ENCODE peak calls at places on chromosomes 11 and 22, in four cellular contexts. Q, D, O and Z are unnamed samples.

GRCh38 chr22:26447594-26448329 is 18.7 kb downstream of the ASPHD2 start:
- DNase-seq in D (no peak), O (no peak), Q (no peak), Z (no peak)

GRCh38 chr11:10898003-10898762 is 40.3 kb upstream of the ZBED5 start:
- DNase-seq in Q (no peak), O (no peak), D (no peak), Z (no peak)

GRCh38 chr22:47032956-47033647 is 270.7 kb downstream of the TBC1D22A start:
- DNase-seq in D (peak), O (no peak), Q (no peak), Z (no peak)

GRCh38 chr22:50529416-50530279 is at the start of gene TYMP:
- DNase-seq in D (peak), Q (no peak), O (no peak), Z (no peak)

GRCh38 chr22:24305260-24305692 is 34.6 kb downstream of the SPECC1L start:
- DNase-seq in Q (no peak), D (no peak), O (no peak), Z (no peak)

GRCh38 chr11:65646921-65647701 is 9.2 kb downstream of the SIPA1 start:
- DNase-seq in Q (no peak), O (no peak), D (no peak), Z (no peak)

GRCh38 chr11:48001438-48002021 is 21.2 kb downstream of the PTPRJ start:
- DNase-seq in Q (no peak), D (peak), O (peak), Z (no peak)

GRCh38 chr22:38067028-38067415 is 9.8 kb downstream of the PICK1 start:
- DNase-seq in D (no peak), O (no peak), Q (no peak), Z (no peak)

GRCh38 chr11:6405039-6405667 is 13.7 kb downstream of the APBB1 start:
- DNase-seq in D (no peak), Q (no peak), O (no peak), Z (no peak)